ENCODE peak calls at places on chromosome 2, in nine cellular contexts. F, R, P, G, T, J, Q, K and Z are unnamed samples.

GRCh38 chr2:169165791-169166190 is 96.4 kb downstream of the DHRS9 start:
- DNase-seq in F (no peak), R (no peak), P (no peak), G (no peak), T (no peak), J (no peak), Q (no peak), K (no peak), Z (no peak)

GRCh38 chr2:85728883-85729824 is 24.6 kb upstream of the ATOH8 start:
- DNase-seq in F (peak; percentile 90), R (peak; percentile 72), P (peak; percentile 90), G (peak; percentile 78), T (peak; percentile 82), J (peak; percentile 78), Q (peak; percentile 89), K (peak; percentile 89), Z (peak; percentile 68)

GRCh38 chr2:111903516-111903915 is 5.1 kb downstream of the MERTK start:
- DNase-seq in F (no peak), R (no peak), P (no peak), G (no peak), T (no peak), J (no peak), Q (no peak), K (no peak), Z (no peak)

GRCh38 chr2:147463881-147464520 is 380.8 kb upstream of the ACVR2A start:
- DNase-seq in F (no peak), R (no peak), P (no peak), G (no peak), T (no peak), J (no peak), Q (no peak), K (peak; percentile 22), Z (no peak)

GRCh38 chr2:236823976-236824375 is 254.4 kb downstream of the ACKR3 start:
- DNase-seq in F (no peak), R (no peak), P (no peak), G (no peak), T (no peak), J (no peak), Q (no peak), K (no peak), Z (peak; percentile 81)

GRCh38 chr2:49360051-49360767 is 205.9 kb upstream of the FSHR start:
- DNase-seq in F (peak; percentile 65), R (no peak), P (no peak), G (no peak), T (no peak), J (no peak), Q (no peak), K (no peak), Z (no peak)

GRCh38 chr2:239717706-239718105 is 307.4 kb downstream of the NDUFA10 start:
- DNase-seq in F (no peak), R (no peak), P (no peak), G (no peak), T (no peak), J (no peak), Q (no peak), K (no peak), Z (no peak)

GRCh38 chr2:71545572-71546274 is 92.4 kb downstream of the DYSF start:
- DNase-seq in F (peak; percentile 82), R (peak; percentile 55), P (no peak), G (peak; percentile 66), T (peak; percentile 65), J (peak; percentile 31), Q (peak; percentile 82), K (peak; percentile 55), Z (peak; percentile 66)

GRCh38 chr2:232884001-232884421 is 13.9 kb downstream of the SNORC start:
- DNase-seq in F (peak; percentile 16), R (no peak), P (no peak), G (no peak), T (no peak), J (no peak), Q (no peak), K (no peak), Z (no peak)

GRCh38 chr2:95388091-95388692 is 14.3 kb upstream of the FAHD2A start:
- DNase-seq in F (no peak), R (no peak), P (no peak), G (no peak), T (no peak), J (no peak), Q (no peak), K (no peak), Z (no peak)

GRCh38 chr2:132439703-132440398 is 23.2 kb downstream of the GPR39 start:
- DNase-seq in F (no peak), R (peak; percentile 45), P (no peak), G (no peak), T (no peak), J (peak; percentile 71), Q (peak; percentile 32), K (no peak), Z (peak; percentile 75)

GRCh38 chr2:19863303-19864041 is 38.3 kb downstream of the TTC32 start:
- DNase-seq in F (peak; percentile 92), R (peak; percentile 45), P (peak; percentile 61), G (peak; percentile 67), T (peak; percentile 63), J (peak; percentile 58), Q (peak; percentile 53), K (peak; percentile 77), Z (peak; percentile 47)

GRCh38 chr2:96119981-96120720 is 3.8 kb upstream of the ADRA2B start:
- DNase-seq in F (no peak), R (no peak), P (no peak), G (no peak), T (no peak), J (no peak), Q (no peak), K (no peak), Z (no peak)

GRCh38 chr2:179265082-179265575 is 497 bp upstream of the SESTD1 start:
- DNase-seq in F (no peak), R (peak; percentile 66), P (no peak), G (no peak), T (peak; percentile 63), J (no peak), Q (peak; percentile 72), K (no peak), Z (peak; percentile 80)

GRCh38 chr2:28325567-28326468 is 66.8 kb upstream of the FOSL2 start:
- DNase-seq in F (peak; percentile 59), R (no peak), P (no peak), G (peak; percentile 75), T (no peak), J (peak; percentile 86), Q (no peak), K (no peak), Z (peak; percentile 57)

GRCh38 chr2:120747706-120748105 is 12.0 kb downstream of the GLI2 start:
- DNase-seq in F (no peak), R (no peak), P (peak; percentile 4), G (no peak), T (no peak), J (no peak), Q (no peak), K (no peak), Z (no peak)

GRCh38 chr2:10447300-10448207 is 573 bp downstream of the ODC1 start:
- DNase-seq in F (peak; percentile 86), R (peak; percentile 47), P (no peak), G (peak; percentile 75), T (peak; percentile 46), J (no peak), Q (peak; percentile 40), K (peak; percentile 74), Z (peak; percentile 33)
- TF ChIP-seq CTCF in F (no peak), R (no peak), P (no peak), G (no peak), T (no peak), J (peak; percentile 13), Q (no peak), K (peak; percentile 26), Z (no peak)

GRCh38 chr2:37770797-37771196 is 99.4 kb upstream of the CDC42EP3 start:
- DNase-seq in F (peak; percentile 13), R (peak; percentile 46), P (no peak), G (no peak), T (no peak), J (no peak), Q (no peak), K (no peak), Z (no peak)

GRCh38 chr2:37771600-37772088 is 100.2 kb upstream of the CDC42EP3 start:
- DNase-seq in F (no peak), R (peak; percentile 84), P (no peak), G (no peak), T (peak; percentile 47), J (no peak), Q (peak; percentile 89), K (no peak), Z (no peak)

GRCh38 chr2:37774976-37775907 is 103.8 kb upstream of the CDC42EP3 start:
- DNase-seq in F (no peak), R (no peak), P (no peak), G (no peak), T (peak; percentile 50), J (peak; percentile 38), Q (no peak), K (no peak), Z (peak; percentile 45)

GRCh38 chr2:37775908-37776250 is 104.4 kb upstream of the CDC42EP3 start:
- DNase-seq in F (no peak), R (peak; percentile 84), P (no peak), G (no peak), T (peak; percentile 67), J (no peak), Q (peak; percentile 84), K (no peak), Z (peak; percentile 91)

DNA sequence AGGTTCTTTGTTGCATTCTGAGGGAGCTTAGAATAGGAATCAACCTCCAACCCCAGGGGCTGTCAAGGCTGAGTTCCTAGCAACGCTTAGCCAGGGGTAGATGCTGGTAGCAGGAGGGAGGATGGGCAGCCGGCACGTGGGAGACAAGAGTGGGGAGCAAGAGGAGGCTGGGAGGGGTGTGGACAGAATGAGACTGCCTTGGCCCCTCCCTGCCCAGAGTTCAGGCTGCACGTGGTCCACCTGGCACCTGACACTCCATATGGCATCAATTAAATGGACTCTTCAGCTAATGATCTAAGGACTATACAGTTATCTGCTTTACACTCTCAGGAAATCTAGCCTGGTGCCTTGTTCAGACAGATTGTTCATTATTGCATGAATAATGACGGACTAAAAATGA is 101.9 kb upstream of the CDC42EP3 start:
- DNase-seq in F (no peak), R (no peak), P (no peak), G (no peak), T (no peak), J (no peak), Q (no peak), K (no peak), Z (no peak)
- H3K4me3 ChIP-seq in F (no peak overlapping the region), R (no peak overlapping the region), P (no peak overlapping the region), G (no peak overlapping the region), T (no peak overlapping the region), J (no peak overlapping the region), Q (no peak overlapping the region), K (no peak overlapping the region), Z (no peak overlapping the region)

DNA sequence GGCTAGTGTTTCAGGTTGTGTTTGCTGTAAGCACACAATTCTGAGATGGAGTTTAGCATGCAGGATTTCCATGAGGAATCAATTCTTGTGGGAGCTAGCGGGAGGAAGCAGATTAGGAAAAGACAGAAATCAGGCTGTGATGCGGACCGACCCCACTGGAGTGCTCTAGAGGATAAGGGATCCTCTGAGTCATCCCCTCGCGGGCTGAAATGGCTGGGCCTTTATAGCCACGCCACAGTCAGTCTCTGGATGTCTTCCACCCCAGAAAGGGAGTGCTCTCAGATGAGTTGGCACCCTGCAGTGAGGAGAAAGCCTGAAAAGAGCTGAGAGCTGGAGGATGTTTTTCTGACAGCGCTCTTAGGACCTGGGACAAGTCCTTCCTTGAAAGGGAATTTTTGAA is 102.4 kb downstream of the GALNT3 start:
- DNase-seq in F (no peak), R (peak; percentile 31), P (no peak), G (no peak), T (peak; percentile 8), J (no peak), Q (peak; percentile 57), K (no peak), Z (no peak)
- TF ChIP-seq CTCF in F (no peak), R (peak; percentile 16), P (no peak), G (no peak), T (no peak), J (no peak), Q (peak; percentile 11), K (no peak), Z (no peak)

GRCh38 chr2:101501443-101501842 is 26.5 kb upstream of the RFX8 start:
- DNase-seq in F (no peak), R (peak; percentile 60), P (no peak), G (no peak), T (no peak), J (no peak), Q (no peak), K (no peak), Z (no peak)
- H3K4me3 ChIP-seq in F (no peak overlapping the region), R (no peak overlapping the region), P (no peak overlapping the region), G (no peak overlapping the region), T (no peak overlapping the region), J (no peak overlapping the region), Q (no peak overlapping the region), K (no peak overlapping the region), Z (no peak overlapping the region)